ENCODE peak calls at places on chromosomes 1 and 21, in four cellular contexts. One of them, this sample, is unnamed.

GRCh38 chr1:9827558-9828185 is 3.9 kb upstream of the CLSTN1 start:
- DNase-seq in WTC11: peak
- DNase-seq in K562: peak
- DNase-seq in HepG2: no peak
- DNase-seq in this sample: no peak

GRCh38 chr21:30434033-30434631 is 4.1 kb downstream of the KRTAP13-4 start:
- DNase-seq in WTC11: peak
- DNase-seq in HepG2: no peak
- DNase-seq in K562: peak
- DNase-seq in this sample: peak

GRCh38 chr1:184160942-184161698 is 109.6 kb downstream of the TSEN15 start:
- DNase-seq in K562: no peak
- DNase-seq in WTC11: no peak
- DNase-seq in HepG2: no peak
- DNase-seq in this sample: no peak

GRCh38 chr1:174789399-174789798 is 210.3 kb upstream of the CACYBP start:
- DNase-seq in HepG2: no peak
- DNase-seq in K562: peak
- DNase-seq in WTC11: no peak
- DNase-seq in this sample: no peak

GRCh38 chr21:35578831-35579470 is 481.4 kb downstream of the SETD4 start:
- DNase-seq in WTC11: no peak
- DNase-seq in HepG2: peak
- DNase-seq in K562: no peak
- DNase-seq in this sample: no peak

GRCh38 chr1:38919075-38919474 is 22.6 kb downstream of the RHBDL2 start:
- DNase-seq in K562: no peak
- DNase-seq in HepG2: peak
- DNase-seq in WTC11: no peak
- DNase-seq in this sample: no peak

GRCh38 chr1:201713093-201713810 is 115.7 kb upstream of the IPO9 start:
- DNase-seq in WTC11: no peak
- DNase-seq in K562: no peak
- DNase-seq in HepG2: no peak
- DNase-seq in this sample: peak

GRCh38 chr1:238293075-238293474 is 402.4 kb upstream of the ZP4 start:
- DNase-seq in WTC11: no peak
- DNase-seq in HepG2: no peak
- DNase-seq in K562: no peak
- DNase-seq in this sample: no peak

GRCh38 chr1:238343869-238344268 is 453.1 kb upstream of the ZP4 start:
- DNase-seq in WTC11: no peak
- DNase-seq in K562: no peak
- DNase-seq in HepG2: no peak
- DNase-seq in this sample: no peak

GRCh38 chr21:20419780-20420179 is 578.4 kb upstream of the NCAM2 start:
- DNase-seq in WTC11: no peak
- DNase-seq in K562: no peak
- DNase-seq in HepG2: no peak
- DNase-seq in this sample: no peak

GRCh38 chr21:42570841-42571387 is 57.3 kb downstream of the SLC37A1 start:
- DNase-seq in WTC11: peak
- DNase-seq in K562: no peak
- DNase-seq in HepG2: no peak
- DNase-seq in this sample: no peak

GRCh38 chr1:108722292-108722691 is 9.6 kb downstream of the FNDC7 start:
- DNase-seq in WTC11: no peak
- DNase-seq in K562: no peak
- DNase-seq in HepG2: peak
- DNase-seq in this sample: no peak

DNA sequence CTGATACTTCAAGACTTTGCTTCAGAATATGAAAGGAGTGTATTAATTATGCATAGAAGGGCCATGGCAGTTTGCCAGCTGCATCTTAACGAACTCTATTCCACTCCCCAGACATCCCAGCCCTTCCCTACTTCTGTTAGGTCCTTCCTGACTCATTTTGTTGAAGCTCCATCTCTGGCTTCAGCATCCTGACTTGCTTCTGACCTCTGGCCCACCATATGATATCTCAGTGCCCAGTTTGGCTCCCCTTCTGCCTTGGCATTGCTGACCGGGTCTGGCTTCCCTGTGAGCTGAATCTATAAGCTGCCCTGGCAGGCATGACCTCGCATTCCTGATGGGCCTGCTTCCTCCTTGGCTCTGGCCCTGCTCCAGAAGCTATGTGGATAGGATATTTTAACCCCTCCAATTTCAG is 27.6 kb upstream of the ARHGAP29 start:
- DNase-seq in HepG2: no peak
- DNase-seq in K562: no peak
- DNase-seq in WTC11: no peak
- DNase-seq in this sample: no peak
- TF ChIP-seq ELF4 in HepG2: no peak
- TF ChIP-seq ELF4 in K562: no peak
- TF ChIP-seq ELF4 in WTC11: no peak
- TF ChIP-seq ELF4 in this sample: no peak

DNA sequence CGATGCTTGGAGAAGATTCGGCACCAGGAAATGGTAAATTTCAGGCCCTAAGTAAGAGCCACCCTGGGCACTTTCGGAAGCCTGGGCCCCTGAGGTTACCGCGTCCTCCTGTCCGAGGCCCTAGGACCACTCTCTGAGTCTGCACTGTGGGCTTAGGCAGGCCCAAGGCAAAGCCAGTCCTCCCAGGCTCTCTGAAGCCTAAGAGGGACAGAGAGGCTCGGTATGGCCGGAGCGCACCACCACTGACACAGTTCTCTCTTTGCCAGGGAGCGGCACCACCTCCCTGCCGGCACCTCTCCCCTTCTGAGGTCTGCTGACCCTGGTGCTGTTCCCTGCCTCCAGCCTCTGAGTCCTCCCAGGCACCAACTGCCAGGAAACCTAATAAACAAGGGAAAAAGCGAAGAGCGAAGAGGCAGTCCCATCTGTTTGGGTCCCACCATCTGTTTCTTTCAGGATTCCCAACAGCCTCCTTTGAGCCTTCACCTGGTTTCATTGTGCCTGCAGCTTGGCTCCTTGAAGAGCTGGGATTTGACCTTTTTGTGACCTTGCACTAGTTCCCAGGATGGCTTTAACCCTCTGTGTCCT is 57.7 kb downstream of the VWA5B1 start:
- DNase-seq in WTC11: no peak
- DNase-seq in K562: no peak
- DNase-seq in HepG2: no peak
- DNase-seq in this sample: no peak
- TF ChIP-seq ELF4 in WTC11: no peak
- TF ChIP-seq ELF4 in K562: no peak
- TF ChIP-seq ELF4 in HepG2: no peak
- TF ChIP-seq ELF4 in this sample: no peak

GRCh38 chr1:181674617-181675016 is 191.3 kb downstream of the CACNA1E start:
- DNase-seq in K562: no peak
- DNase-seq in WTC11: no peak
- DNase-seq in HepG2: no peak
- DNase-seq in this sample: no peak
- TF ChIP-seq ELF4 in K562: no peak
- TF ChIP-seq ELF4 in WTC11: no peak
- TF ChIP-seq ELF4 in HepG2: no peak
- TF ChIP-seq ELF4 in this sample: no peak

GRCh38 chr1:67679691-67680090 is 5.3 kb upstream of the GADD45A start:
- DNase-seq in HepG2: no peak
- DNase-seq in K562: no peak
- DNase-seq in WTC11: no peak
- DNase-seq in this sample: no peak
- TF ChIP-seq ELF4 in HepG2: no peak
- TF ChIP-seq ELF4 in K562: no peak
- TF ChIP-seq ELF4 in WTC11: no peak
- TF ChIP-seq ELF4 in this sample: no peak